ENCODE peak calls at places on chromosomes 6 and 20, in nine cellular contexts. M is stimulated activated CD8-positive, alpha-beta memory T cell treated with anti-CD3 and anti-CD28 coated beads, Interleukin-4, amount 100 ng/mL, for 4 hours; V is breast epithelium; W is NCI-H2081; E is pancreas; L is astrocyte of the cerebellum; H is stimulated activated CD4-positive, alpha-beta T cell treated with anti-CD3 and anti-CD28 coated beads, Interleukin-15, amount 100 ng/mL, for 1 hour; T is fibroblast of pulmonary artery; P is mammary epithelial cell. S is an unnamed sample.

GRCh38 chr6:3294921-3295871 is 36.4 kb downstream of the PSMG4 start:
- DNase-seq in E (peak), H (no peak), M (no peak), V (no peak), P (no peak), T (no peak), L (no peak), W (peak), S (no peak)

GRCh38 chr6:133017581-133017980 is 203.2 kb downstream of the RPS12 start:
- DNase-seq in E (no peak), T (peak), V (no peak), M (no peak), L (peak), W (no peak), H (no peak), P (peak), S (no peak)

GRCh38 chr20:38159539-38159938 is 5.5 kb downstream of the TGM2 start:
- DNase-seq in T (no peak), M (no peak), V (no peak), H (no peak), E (no peak), P (no peak), W (no peak), L (no peak), S (no peak)

GRCh38 chr6:9523462-9523861 is 891.4 kb downstream of the TFAP2A start:
- DNase-seq in T (peak), V (no peak), H (no peak), E (no peak), W (no peak), M (no peak), P (peak), L (peak), S (peak)

GRCh38 chr6:36290668-36291620 is 21.1 kb downstream of the PNPLA1 start:
- DNase-seq in W (no peak), M (no peak), H (no peak), V (no peak), T (peak), P (peak), L (no peak), E (no peak), S (no peak)

GRCh38 chr20:49475979-49476378 is 6.5 kb downstream of the KCNB1 start:
- DNase-seq in H (no peak), W (no peak), P (no peak), T (no peak), L (no peak), M (no peak), V (no peak), E (no peak), S (no peak)

GRCh38 chr20:20085812-20086211 is 33.5 kb downstream of the CFAP61 start:
- DNase-seq in H (no peak), E (no peak), L (no peak), W (no peak), M (no peak), T (no peak), V (peak), P (peak), S (no peak)

GRCh38 chr6:93678841-93679454 is 259.6 kb upstream of the EPHA7 start:
- DNase-seq in H (no peak), M (no peak), W (peak), E (no peak), T (peak), L (peak), P (no peak), V (no peak), S (no peak)

GRCh38 chr6:135540207-135540877 is 42.8 kb upstream of the AHI1 start:
- DNase-seq in V (no peak), E (no peak), M (no peak), H (no peak), L (peak), T (peak), P (no peak), W (no peak), S (no peak)

GRCh38 chr6:132683543-132683942 is 24.6 kb upstream of the TAAR1 start:
- DNase-seq in H (no peak), W (no peak), M (no peak), E (no peak), P (peak), V (peak), L (no peak), T (peak), S (no peak)

GRCh38 chr6:47780510-47781356 is 1.1 kb upstream of the OPN5 start:
- DNase-seq in P (peak), T (peak), V (no peak), E (no peak), W (peak), M (no peak), L (peak), H (no peak), S (peak)

GRCh38 chr6:165842291-165842936 is 179.4 kb upstream of the PDE10A start:
- DNase-seq in W (no peak), M (no peak), E (no peak), T (no peak), H (no peak), V (no peak), L (no peak), P (no peak), S (no peak)

GRCh38 chr20:64153410-64153809 is 10.8 kb upstream of the MYT1 start:
- DNase-seq in V (no peak), H (no peak), E (no peak), M (no peak), W (no peak), L (no peak), T (no peak), P (no peak), S (no peak)

GRCh38 chr6:137725949-137726348 is 141.1 kb upstream of the TNFAIP3 start:
- DNase-seq in M (no peak), P (no peak), E (no peak), H (no peak), W (no peak), L (no peak), V (no peak), T (no peak), S (no peak)

GRCh38 chr20:2332711-2333110 is 36.9 kb downstream of the TGM3 start:
- DNase-seq in P (no peak), H (no peak), M (no peak), W (no peak), L (no peak), V (no peak), E (no peak), T (no peak), S (no peak)

GRCh38 chr20:4944518-4944917 is 56.8 kb downstream of the SLC23A2 start:
- DNase-seq in L (no peak), H (no peak), W (no peak), T (peak), M (no peak), P (peak), V (no peak), E (no peak), S (no peak)

GRCh38 chr6:97282238-97282725 is 734 bp downstream of the MMS22L start:
- DNase-seq in E (no peak), W (no peak), P (no peak), L (no peak), T (peak), H (no peak), V (no peak), M (no peak), S (no peak)

GRCh38 chr6:33956206-33956605 is 152.4 kb upstream of the MLN start:
- DNase-seq in T (no peak), M (no peak), H (no peak), V (no peak), W (no peak), L (no peak), P (no peak), E (no peak), S (no peak)

GRCh38 chr20:49786671-49787370 is 25.8 kb upstream of the SLC9A8 start:
- DNase-seq in L (no peak), H (no peak), E (no peak), T (peak), V (no peak), W (no peak), M (no peak), P (no peak), S (no peak)

GRCh38 chr6:28543671-28544131 is 18.0 kb downstream of the GPX5 start:
- DNase-seq in L (no peak), M (no peak), T (peak), V (no peak), P (no peak), E (peak), W (peak), H (no peak), S (no peak)

GRCh38 chr6:124076336-124077048 is 272.8 kb downstream of the NKAIN2 start:
- DNase-seq in P (no peak), V (no peak), W (peak), T (no peak), L (peak), H (no peak), E (no peak), M (no peak), S (no peak)

S was measured in AG04449.